ENCODE peak calls at places on chromosomes 2 and 18, in six cellular contexts. One of them, this sample, is unnamed.

GRCh38 chr2:118169359-118170005 is 81.2 kb downstream of the INSIG2 start:
- DNase-seq in fibroblast of lung: no peak
- DNase-seq in SJSA1: no peak
- DNase-seq in endodermal cell: peak; percentile 55
- DNase-seq in GM23248: no peak
- DNase-seq in trophoblast cell: peak; percentile 51
- DNase-seq in this sample: no peak

GRCh38 chr18:75041586-75041985 is 167.4 kb downstream of the PTGR3 start:
- DNase-seq in fibroblast of lung: peak; percentile 18
- DNase-seq in SJSA1: no peak
- DNase-seq in endodermal cell: no peak
- DNase-seq in GM23248: peak; percentile 28
- DNase-seq in trophoblast cell: peak; percentile 7
- DNase-seq in this sample: no peak

GRCh38 chr18:48667276-48668254 is 128.7 kb downstream of the CTIF start:
- DNase-seq in fibroblast of lung: peak; percentile 43
- DNase-seq in SJSA1: no peak
- DNase-seq in endodermal cell: peak; percentile 85
- DNase-seq in GM23248: peak; percentile 29
- DNase-seq in trophoblast cell: peak; percentile 53
- DNase-seq in this sample: no peak

GRCh38 chr18:51398104-51398503 is 200.6 kb upstream of the MEX3C start:
- DNase-seq in fibroblast of lung: no peak
- DNase-seq in SJSA1: no peak
- DNase-seq in endodermal cell: no peak
- DNase-seq in GM23248: no peak
- DNase-seq in trophoblast cell: peak; percentile 87
- DNase-seq in this sample: no peak

GRCh38 chr2:226701052-226701451 is 98.6 kb downstream of the IRS1 start:
- DNase-seq in fibroblast of lung: peak; percentile 94
- DNase-seq in SJSA1: no peak
- DNase-seq in endodermal cell: no peak
- DNase-seq in GM23248: peak; percentile 95
- DNase-seq in trophoblast cell: no peak
- DNase-seq in this sample: no peak

GRCh38 chr2:159003555-159003954 is 35.1 kb downstream of the TANC1 start:
- DNase-seq in fibroblast of lung: no peak
- DNase-seq in SJSA1: no peak
- DNase-seq in endodermal cell: no peak
- DNase-seq in GM23248: peak; percentile 34
- DNase-seq in trophoblast cell: peak; percentile 63
- DNase-seq in this sample: no peak

GRCh38 chr2:55358451-55358850 is 61.2 kb downstream of the CCDC88A start:
- DNase-seq in fibroblast of lung: no peak
- DNase-seq in SJSA1: no peak
- DNase-seq in endodermal cell: no peak
- DNase-seq in GM23248: no peak
- DNase-seq in trophoblast cell: no peak
- DNase-seq in this sample: no peak

GRCh38 chr2:25672500-25673169 is 742 bp downstream of the DTNB start:
- DNase-seq in fibroblast of lung: peak; percentile 49
- DNase-seq in SJSA1: peak; percentile 47
- DNase-seq in endodermal cell: peak; percentile 88
- DNase-seq in GM23248: peak; percentile 65
- DNase-seq in trophoblast cell: peak; percentile 29
- DNase-seq in this sample: no peak

GRCh38 chr2:23828256-23828980 is 98.5 kb downstream of the ATAD2B start:
- DNase-seq in fibroblast of lung: peak; percentile 35
- DNase-seq in SJSA1: no peak
- DNase-seq in endodermal cell: no peak
- DNase-seq in GM23248: peak; percentile 19
- DNase-seq in trophoblast cell: peak; percentile 63
- DNase-seq in this sample: no peak

GRCh38 chr2:223995569-223995968 is 38.3 kb downstream of the MRPL44 start:
- DNase-seq in fibroblast of lung: peak; percentile 54
- DNase-seq in SJSA1: no peak
- DNase-seq in endodermal cell: no peak
- DNase-seq in GM23248: peak; percentile 72
- DNase-seq in trophoblast cell: peak; percentile 81
- DNase-seq in this sample: peak; percentile 60

GRCh38 chr2:237473474-237474453 is 13.3 kb upstream of the MLPH start:
- DNase-seq in fibroblast of lung: peak; percentile 90
- DNase-seq in SJSA1: no peak
- DNase-seq in endodermal cell: no peak
- DNase-seq in GM23248: peak; percentile 74
- DNase-seq in trophoblast cell: peak; percentile 47
- DNase-seq in this sample: no peak

GRCh38 chr18:63339920-63340484 is 20.4 kb upstream of the BCL2 start:
- DNase-seq in fibroblast of lung: peak; percentile 19
- DNase-seq in SJSA1: no peak
- DNase-seq in endodermal cell: peak; percentile 81
- DNase-seq in GM23248: peak; percentile 68
- DNase-seq in trophoblast cell: peak; percentile 52
- DNase-seq in this sample: no peak

GRCh38 chr2:145551661-145552060 is 1031.7 kb upstream of the ZEB2 start:
- DNase-seq in fibroblast of lung: no peak
- DNase-seq in SJSA1: no peak
- DNase-seq in endodermal cell: no peak
- DNase-seq in GM23248: no peak
- DNase-seq in trophoblast cell: no peak
- DNase-seq in this sample: no peak

GRCh38 chr18:55856191-55856590 is 268.2 kb upstream of the TCF4 start:
- DNase-seq in fibroblast of lung: peak; percentile 97
- DNase-seq in SJSA1: peak; percentile 88
- DNase-seq in endodermal cell: peak; percentile 59
- DNase-seq in GM23248: peak; percentile 87
- DNase-seq in trophoblast cell: peak; percentile 97
- DNase-seq in this sample: peak; percentile 94

GRCh38 chr18:55982992-55983391 is 395.0 kb upstream of the TCF4 start:
- DNase-seq in fibroblast of lung: peak; percentile 52
- DNase-seq in SJSA1: no peak
- DNase-seq in endodermal cell: peak; percentile 56
- DNase-seq in GM23248: peak; percentile 17
- DNase-seq in trophoblast cell: no peak
- DNase-seq in this sample: no peak

GRCh38 chr2:42974697-42975357 is 182.4 kb upstream of the HAAO start:
- DNase-seq in fibroblast of lung: peak; percentile 67
- DNase-seq in SJSA1: peak; percentile 74
- DNase-seq in endodermal cell: peak; percentile 95
- DNase-seq in GM23248: peak; percentile 83
- DNase-seq in trophoblast cell: peak; percentile 51
- DNase-seq in this sample: no peak

GRCh38 chr2:169393068-169393590 is 30.8 kb upstream of the LRP2 start:
- DNase-seq in fibroblast of lung: no peak
- DNase-seq in SJSA1: no peak
- DNase-seq in endodermal cell: peak; percentile 69
- DNase-seq in GM23248: no peak
- DNase-seq in trophoblast cell: peak; percentile 94
- DNase-seq in this sample: no peak

GRCh38 chr2:27133195-27133875 is 1.1 kb downstream of the PREB start:
- DNase-seq in fibroblast of lung: no peak
- DNase-seq in SJSA1: no peak
- DNase-seq in endodermal cell: no peak
- DNase-seq in GM23248: peak; percentile 41
- DNase-seq in trophoblast cell: no peak
- DNase-seq in this sample: no peak

GRCh38 chr18:60466671-60467070 is 94.1 kb upstream of the MC4R start:
- DNase-seq in fibroblast of lung: peak; percentile 84
- DNase-seq in SJSA1: no peak
- DNase-seq in endodermal cell: no peak
- DNase-seq in GM23248: peak; percentile 90
- DNase-seq in trophoblast cell: peak; percentile 64
- DNase-seq in this sample: no peak

GRCh38 chr18:34772887-34773286 is 62.8 kb downstream of the DTNA start:
- DNase-seq in fibroblast of lung: peak; percentile 64
- DNase-seq in SJSA1: peak; percentile 51
- DNase-seq in endodermal cell: no peak
- DNase-seq in GM23248: peak; percentile 73
- DNase-seq in trophoblast cell: no peak
- DNase-seq in this sample: no peak

GRCh38 chr2:236250909-236251579 is 13.2 kb downstream of the ASB18 start:
- DNase-seq in fibroblast of lung: no peak
- DNase-seq in SJSA1: no peak
- DNase-seq in endodermal cell: no peak
- DNase-seq in GM23248: no peak
- DNase-seq in trophoblast cell: no peak
- DNase-seq in this sample: no peak

GRCh38 chr18:78770149-78771139 is 209.2 kb upstream of the SALL3 start:
- DNase-seq in fibroblast of lung: no peak
- DNase-seq in SJSA1: peak; percentile 21
- DNase-seq in endodermal cell: peak; percentile 76
- DNase-seq in GM23248: no peak
- DNase-seq in trophoblast cell: no peak
- DNase-seq in this sample: no peak

GRCh38 chr2:45922577-45922988 is 271.1 kb downstream of the PRKCE start:
- DNase-seq in fibroblast of lung: peak; percentile 75
- DNase-seq in SJSA1: no peak
- DNase-seq in endodermal cell: peak; percentile 57
- DNase-seq in GM23248: no peak
- DNase-seq in trophoblast cell: peak; percentile 65
- DNase-seq in this sample: no peak
- H3K4me1 ChIP-seq in fibroblast of lung: no peaks in the 10 kb centered on the region
- H3K4me1 ChIP-seq in SJSA1: no peaks in the 10 kb centered on the region
- H3K4me1 ChIP-seq in endodermal cell: no peaks in the 10 kb centered on the region
- H3K4me1 ChIP-seq in GM23248: no peaks in the 10 kb centered on the region
- H3K4me1 ChIP-seq in trophoblast cell: peaks cover 17% of the 10 kb centered on the region
- H3K4me1 ChIP-seq in this sample: peaks cover 20% of the 10 kb centered on the region

GRCh38 chr2:143205106-143205764 is 76.0 kb downstream of the ARHGAP15 start:
- DNase-seq in fibroblast of lung: peak; percentile 5
- DNase-seq in SJSA1: no peak
- DNase-seq in endodermal cell: no peak
- DNase-seq in GM23248: peak; percentile 27
- DNase-seq in trophoblast cell: peak; percentile 72
- DNase-seq in this sample: peak; percentile 11
- H3K4me1 ChIP-seq in fibroblast of lung: no peaks in the 10 kb centered on the region
- H3K4me1 ChIP-seq in SJSA1: no peaks in the 10 kb centered on the region
- H3K4me1 ChIP-seq in endodermal cell: peaks cover 6% of the 10 kb centered on the region
- H3K4me1 ChIP-seq in GM23248: no peaks in the 10 kb centered on the region
- H3K4me1 ChIP-seq in trophoblast cell: no peaks in the 10 kb centered on the region
- H3K4me1 ChIP-seq in this sample: no peaks in the 10 kb centered on the region

DNA sequence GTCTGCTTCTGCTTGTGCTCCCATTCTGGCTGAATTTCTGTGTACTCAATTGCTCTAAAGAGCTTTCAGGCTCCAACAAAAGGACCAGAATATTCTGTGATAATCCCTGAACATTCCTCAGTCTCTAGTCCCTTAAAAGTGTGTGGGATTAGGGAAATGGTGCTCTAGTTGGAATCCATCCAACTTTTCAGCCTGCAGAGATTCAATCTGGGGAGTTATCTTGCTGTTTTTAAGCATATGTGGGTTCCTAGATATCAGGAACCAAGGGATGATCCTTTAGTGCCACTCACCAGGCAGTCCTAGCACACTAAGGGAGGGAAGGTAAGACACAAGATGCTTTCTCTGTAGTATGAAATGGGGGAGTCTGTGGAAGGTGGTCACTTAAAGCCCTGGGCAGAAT is 140.3 kb upstream of the SLC1A4 start:
- DNase-seq in fibroblast of lung: no peak
- DNase-seq in SJSA1: no peak
- DNase-seq in endodermal cell: no peak
- DNase-seq in GM23248: no peak
- DNase-seq in trophoblast cell: no peak
- DNase-seq in this sample: no peak
- H3K4me1 ChIP-seq in fibroblast of lung: peaks cover 3% of the 10 kb centered on the region
- H3K4me1 ChIP-seq in SJSA1: peaks cover 10% of the 10 kb centered on the region
- H3K4me1 ChIP-seq in endodermal cell: no peaks in the 10 kb centered on the region
- H3K4me1 ChIP-seq in GM23248: peaks cover 20% of the 10 kb centered on the region
- H3K4me1 ChIP-seq in trophoblast cell: peaks cover 10% of the 10 kb centered on the region
- H3K4me1 ChIP-seq in this sample: peaks cover 13% of the 10 kb centered on the region

DNA sequence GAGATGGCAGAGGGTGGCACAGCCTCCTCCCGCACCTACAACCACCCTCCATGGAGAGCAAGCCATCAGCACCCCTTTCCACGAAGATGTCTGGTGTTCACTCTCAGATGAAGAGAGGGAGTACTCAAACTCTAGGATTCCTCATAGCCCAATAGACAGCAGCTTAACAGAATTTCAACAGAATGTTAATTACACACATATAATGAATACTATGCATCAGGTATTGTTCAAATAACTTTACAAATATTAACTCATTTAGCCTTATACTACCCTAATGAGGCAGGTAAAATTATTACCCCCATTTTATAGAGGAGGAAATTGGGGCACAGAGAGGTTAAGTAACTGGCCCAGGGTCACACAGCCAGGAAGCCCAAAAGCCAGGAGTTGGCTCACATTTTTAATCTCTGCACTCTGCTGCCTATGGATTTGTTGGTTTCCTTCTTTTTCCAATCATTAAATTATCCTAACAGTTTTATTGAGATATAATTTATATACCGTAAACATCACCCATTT is 39.0 kb downstream of the HS1BP3 start:
- DNase-seq in fibroblast of lung: no peak
- DNase-seq in SJSA1: no peak
- DNase-seq in endodermal cell: no peak
- DNase-seq in GM23248: no peak
- DNase-seq in trophoblast cell: no peak
- DNase-seq in this sample: no peak
- H3K4me1 ChIP-seq in fibroblast of lung: peaks cover 34% of the 10 kb centered on the region
- H3K4me1 ChIP-seq in SJSA1: peaks cover 18% of the 10 kb centered on the region
- H3K4me1 ChIP-seq in endodermal cell: peaks cover 18% of the 10 kb centered on the region
- H3K4me1 ChIP-seq in GM23248: no peaks in the 10 kb centered on the region
- H3K4me1 ChIP-seq in trophoblast cell: peaks cover 18% of the 10 kb centered on the region
- H3K4me1 ChIP-seq in this sample: peaks cover 6% of the 10 kb centered on the region

DNA sequence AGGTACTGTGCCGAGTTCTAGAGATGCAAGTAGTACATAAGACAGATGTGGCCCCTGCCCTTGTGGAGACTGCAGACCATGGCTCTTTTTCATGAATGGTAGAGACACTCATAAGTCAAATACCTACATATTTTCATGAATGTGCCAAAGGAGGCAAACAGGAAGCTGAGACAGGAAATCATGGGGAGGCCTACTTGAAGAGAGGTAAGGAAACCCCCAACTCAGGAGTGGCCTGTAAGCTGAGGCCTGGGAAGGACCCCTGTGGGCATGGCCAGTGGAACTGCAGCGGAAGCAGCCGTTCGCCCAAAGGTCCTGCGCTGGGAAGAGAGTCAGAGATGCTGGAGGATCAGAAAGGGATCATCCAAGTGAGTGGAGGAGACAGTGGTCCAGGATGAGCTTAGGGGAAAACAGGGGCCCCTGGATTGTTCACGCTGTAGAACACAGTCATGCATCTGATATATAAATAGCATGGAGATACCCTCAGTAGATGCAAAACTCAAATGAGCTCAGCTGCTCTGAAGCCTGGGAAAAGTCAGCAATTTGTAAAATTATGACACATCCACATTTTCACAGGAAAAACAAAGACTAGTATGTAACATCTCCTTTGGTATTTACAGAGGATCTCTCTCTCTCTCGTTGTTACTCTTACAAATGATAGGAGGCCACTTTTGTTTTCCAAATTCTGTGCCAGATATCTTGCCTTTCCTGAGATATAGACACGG is 228.9 kb downstream of the NEDD4L start:
- DNase-seq in fibroblast of lung: peak; percentile 25
- DNase-seq in SJSA1: no peak
- DNase-seq in endodermal cell: peak; percentile 49
- DNase-seq in GM23248: peak; percentile 51
- DNase-seq in trophoblast cell: no peak
- DNase-seq in this sample: no peak
- H3K4me1 ChIP-seq in fibroblast of lung: no peaks in the 10 kb centered on the region
- H3K4me1 ChIP-seq in SJSA1: peaks cover 27% of the 10 kb centered on the region
- H3K4me1 ChIP-seq in endodermal cell: no peaks in the 10 kb centered on the region
- H3K4me1 ChIP-seq in GM23248: peaks cover 20% of the 10 kb centered on the region
- H3K4me1 ChIP-seq in trophoblast cell: peaks cover 29% of the 10 kb centered on the region
- H3K4me1 ChIP-seq in this sample: peaks cover 46% of the 10 kb centered on the region

GRCh38 chr2:233417282-233417681 is 63.0 kb downstream of the DGKD start:
- DNase-seq in fibroblast of lung: no peak
- DNase-seq in SJSA1: no peak
- DNase-seq in endodermal cell: no peak
- DNase-seq in GM23248: no peak
- DNase-seq in trophoblast cell: no peak
- DNase-seq in this sample: no peak
- H3K4me1 ChIP-seq in fibroblast of lung: peaks cover 22% of the 10 kb centered on the region
- H3K4me1 ChIP-seq in SJSA1: peaks cover 67% of the 10 kb centered on the region
- H3K4me1 ChIP-seq in endodermal cell: peaks cover 11% of the 10 kb centered on the region
- H3K4me1 ChIP-seq in GM23248: peaks cover 26% of the 10 kb centered on the region
- H3K4me1 ChIP-seq in trophoblast cell: peaks cover 16% of the 10 kb centered on the region
- H3K4me1 ChIP-seq in this sample: peaks cover 36% of the 10 kb centered on the region